ENCODE peak calls at places on chromosomes 6 and 20, in ten cellular contexts. One of them, this sample, is unnamed.

GRCh38 chr20:35660122-35660937 is 4.4 kb downstream of the CPNE1 start:
- DNase-seq in AG04450: no peak
- DNase-seq in lower lobe of right lung: no peak
- DNase-seq in A549: no peak
- DNase-seq in effector memory CD4-positive, alpha-beta T cell: no peak
- DNase-seq in CD4-positive, alpha-beta memory T cell: no peak
- DNase-seq in fibroblast of lung: no peak
- DNase-seq in upper lobe of right lung: no peak
- DNase-seq in neuronal stem cell: no peak
- DNase-seq in mammary epithelial cell: no peak
- DNase-seq in this sample: no peak

GRCh38 chr6:142014515-142014914 is 118.2 kb upstream of the GJE1 start:
- DNase-seq in neuronal stem cell: no peak
- DNase-seq in upper lobe of right lung: no peak
- DNase-seq in mammary epithelial cell: peak
- DNase-seq in lower lobe of right lung: no peak
- DNase-seq in AG04450: peak
- DNase-seq in effector memory CD4-positive, alpha-beta T cell: no peak
- DNase-seq in CD4-positive, alpha-beta memory T cell: no peak
- DNase-seq in A549: peak
- DNase-seq in fibroblast of lung: peak
- DNase-seq in this sample: no peak

GRCh38 chr6:44635486-44635885 is 248.0 kb downstream of the CDC5L start:
- DNase-seq in fibroblast of lung: no peak
- DNase-seq in mammary epithelial cell: no peak
- DNase-seq in CD4-positive, alpha-beta memory T cell: no peak
- DNase-seq in upper lobe of right lung: no peak
- DNase-seq in effector memory CD4-positive, alpha-beta T cell: no peak
- DNase-seq in A549: no peak
- DNase-seq in AG04450: no peak
- DNase-seq in lower lobe of right lung: no peak
- DNase-seq in neuronal stem cell: no peak
- DNase-seq in this sample: no peak

GRCh38 chr6:11798538-11798937 is 19.9 kb upstream of the ADTRP start:
- DNase-seq in fibroblast of lung: no peak
- DNase-seq in effector memory CD4-positive, alpha-beta T cell: no peak
- DNase-seq in neuronal stem cell: no peak
- DNase-seq in A549: no peak
- DNase-seq in lower lobe of right lung: no peak
- DNase-seq in upper lobe of right lung: no peak
- DNase-seq in CD4-positive, alpha-beta memory T cell: no peak
- DNase-seq in AG04450: no peak
- DNase-seq in mammary epithelial cell: no peak
- DNase-seq in this sample: no peak

GRCh38 chr20:6868864-6869263 is 101.4 kb downstream of the BMP2 start:
- DNase-seq in AG04450: no peak
- DNase-seq in A549: no peak
- DNase-seq in lower lobe of right lung: no peak
- DNase-seq in neuronal stem cell: no peak
- DNase-seq in fibroblast of lung: no peak
- DNase-seq in mammary epithelial cell: no peak
- DNase-seq in effector memory CD4-positive, alpha-beta T cell: no peak
- DNase-seq in CD4-positive, alpha-beta memory T cell: no peak
- DNase-seq in upper lobe of right lung: no peak
- DNase-seq in this sample: no peak

GRCh38 chr20:45469336-45470261 is at the start of gene WFDC2:
- DNase-seq in upper lobe of right lung: peak
- DNase-seq in lower lobe of right lung: peak
- DNase-seq in neuronal stem cell: no peak
- DNase-seq in AG04450: no peak
- DNase-seq in A549: no peak
- DNase-seq in fibroblast of lung: no peak
- DNase-seq in mammary epithelial cell: no peak
- DNase-seq in effector memory CD4-positive, alpha-beta T cell: no peak
- DNase-seq in CD4-positive, alpha-beta memory T cell: no peak
- DNase-seq in this sample: no peak

GRCh38 chr6:75524322-75524972 is 30.8 kb upstream of the FILIP1 start:
- DNase-seq in fibroblast of lung: peak
- DNase-seq in AG04450: peak
- DNase-seq in CD4-positive, alpha-beta memory T cell: no peak
- DNase-seq in A549: peak
- DNase-seq in lower lobe of right lung: no peak
- DNase-seq in mammary epithelial cell: no peak
- DNase-seq in neuronal stem cell: no peak
- DNase-seq in effector memory CD4-positive, alpha-beta T cell: no peak
- DNase-seq in upper lobe of right lung: no peak
- DNase-seq in this sample: no peak

GRCh38 chr6:53439556-53439955 is 90.8 kb upstream of the ELOVL5 start:
- DNase-seq in AG04450: no peak
- DNase-seq in A549: no peak
- DNase-seq in fibroblast of lung: peak
- DNase-seq in neuronal stem cell: no peak
- DNase-seq in upper lobe of right lung: no peak
- DNase-seq in CD4-positive, alpha-beta memory T cell: no peak
- DNase-seq in lower lobe of right lung: no peak
- DNase-seq in mammary epithelial cell: no peak
- DNase-seq in effector memory CD4-positive, alpha-beta T cell: no peak
- DNase-seq in this sample: no peak

GRCh38 chr6:14921170-14921569 is 324.7 kb upstream of the JARID2 start:
- DNase-seq in effector memory CD4-positive, alpha-beta T cell: no peak
- DNase-seq in CD4-positive, alpha-beta memory T cell: no peak
- DNase-seq in lower lobe of right lung: peak
- DNase-seq in A549: no peak
- DNase-seq in neuronal stem cell: no peak
- DNase-seq in mammary epithelial cell: no peak
- DNase-seq in fibroblast of lung: peak
- DNase-seq in AG04450: no peak
- DNase-seq in upper lobe of right lung: peak
- DNase-seq in this sample: no peak

GRCh38 chr20:33401042-33401921 is at the start of gene CDK5RAP1:
- DNase-seq in AG04450: peak
- DNase-seq in A549: peak
- DNase-seq in neuronal stem cell: peak
- DNase-seq in lower lobe of right lung: peak
- DNase-seq in effector memory CD4-positive, alpha-beta T cell: peak
- DNase-seq in mammary epithelial cell: peak
- DNase-seq in CD4-positive, alpha-beta memory T cell: peak
- DNase-seq in fibroblast of lung: peak
- DNase-seq in upper lobe of right lung: peak
- DNase-seq in this sample: peak
- H3K27ac ChIP-seq in AG04450: peak
- H3K27ac ChIP-seq in A549: peak
- H3K27ac ChIP-seq in neuronal stem cell: no peak
- H3K27ac ChIP-seq in lower lobe of right lung: peak
- H3K27ac ChIP-seq in effector memory CD4-positive, alpha-beta T cell: peak
- H3K27ac ChIP-seq in mammary epithelial cell: peak
- H3K27ac ChIP-seq in CD4-positive, alpha-beta memory T cell: peak
- H3K27ac ChIP-seq in fibroblast of lung: peak
- H3K27ac ChIP-seq in upper lobe of right lung: peak
- H3K27ac ChIP-seq in this sample: peak

GRCh38 chr6:42979523-42980177 is 669 bp upstream of the PEX6 start:
- DNase-seq in mammary epithelial cell: peak
- DNase-seq in effector memory CD4-positive, alpha-beta T cell: no peak
- DNase-seq in lower lobe of right lung: no peak
- DNase-seq in fibroblast of lung: no peak
- DNase-seq in upper lobe of right lung: no peak
- DNase-seq in AG04450: no peak
- DNase-seq in CD4-positive, alpha-beta memory T cell: no peak
- DNase-seq in A549: peak
- DNase-seq in neuronal stem cell: no peak
- DNase-seq in this sample: peak
- H3K27ac ChIP-seq in mammary epithelial cell: peak
- H3K27ac ChIP-seq in effector memory CD4-positive, alpha-beta T cell: peak
- H3K27ac ChIP-seq in lower lobe of right lung: peak
- H3K27ac ChIP-seq in fibroblast of lung: peak
- H3K27ac ChIP-seq in upper lobe of right lung: peak
- H3K27ac ChIP-seq in AG04450: peak
- H3K27ac ChIP-seq in CD4-positive, alpha-beta memory T cell: peak
- H3K27ac ChIP-seq in A549: peak
- H3K27ac ChIP-seq in neuronal stem cell: no peak
- H3K27ac ChIP-seq in this sample: peak

DNA sequence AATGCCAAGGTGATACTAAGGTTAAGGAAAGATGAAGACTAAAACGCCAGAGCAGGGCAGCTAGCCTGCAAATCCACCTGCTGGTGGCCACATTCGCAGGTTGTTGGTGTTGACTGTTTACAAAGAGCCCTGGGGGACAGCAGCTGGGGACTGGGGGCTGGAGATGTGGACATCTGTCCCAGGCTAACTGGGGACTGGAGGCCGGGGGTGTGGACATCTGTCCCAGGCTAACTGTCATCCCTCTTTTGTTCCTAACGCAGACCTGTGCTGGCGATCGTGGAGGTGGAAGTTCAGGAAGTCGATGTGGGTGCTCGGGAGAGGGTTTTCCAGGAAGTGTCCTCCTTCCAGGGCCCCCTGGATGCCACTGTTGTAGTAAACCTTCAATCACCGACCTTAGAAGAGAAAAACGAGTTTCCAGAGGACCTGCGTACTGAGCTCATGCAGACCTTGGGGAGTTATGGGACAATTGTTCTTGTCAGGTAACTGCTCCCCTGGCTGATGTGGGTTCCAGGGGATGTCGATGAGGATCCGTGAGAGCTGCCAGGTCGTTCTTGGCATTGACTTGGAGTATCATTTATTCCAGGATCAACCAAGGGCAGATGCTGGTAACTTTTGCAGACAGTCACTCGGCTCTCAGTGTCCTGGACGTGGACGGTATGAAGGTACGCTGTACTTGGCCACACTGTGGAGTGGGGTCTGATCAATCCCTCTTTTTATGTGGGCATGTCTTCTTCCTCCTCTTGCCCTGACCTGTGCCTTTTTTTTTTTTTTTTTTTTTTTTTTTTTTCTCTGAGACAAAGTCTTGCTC is 87.0 kb downstream of the SERAC1 start:
- DNase-seq in A549: no peak
- DNase-seq in upper lobe of right lung: no peak
- DNase-seq in AG04450: no peak
- DNase-seq in mammary epithelial cell: no peak
- DNase-seq in effector memory CD4-positive, alpha-beta T cell: no peak
- DNase-seq in neuronal stem cell: no peak
- DNase-seq in fibroblast of lung: no peak
- DNase-seq in CD4-positive, alpha-beta memory T cell: no peak
- DNase-seq in lower lobe of right lung: no peak
- DNase-seq in this sample: no peak
- H3K27ac ChIP-seq in A549: no peak
- H3K27ac ChIP-seq in upper lobe of right lung: no peak
- H3K27ac ChIP-seq in AG04450: no peak
- H3K27ac ChIP-seq in mammary epithelial cell: no peak
- H3K27ac ChIP-seq in effector memory CD4-positive, alpha-beta T cell: no peak
- H3K27ac ChIP-seq in neuronal stem cell: no peak
- H3K27ac ChIP-seq in fibroblast of lung: no peak
- H3K27ac ChIP-seq in CD4-positive, alpha-beta memory T cell: no peak
- H3K27ac ChIP-seq in lower lobe of right lung: no peak
- H3K27ac ChIP-seq in this sample: no peak

DNA sequence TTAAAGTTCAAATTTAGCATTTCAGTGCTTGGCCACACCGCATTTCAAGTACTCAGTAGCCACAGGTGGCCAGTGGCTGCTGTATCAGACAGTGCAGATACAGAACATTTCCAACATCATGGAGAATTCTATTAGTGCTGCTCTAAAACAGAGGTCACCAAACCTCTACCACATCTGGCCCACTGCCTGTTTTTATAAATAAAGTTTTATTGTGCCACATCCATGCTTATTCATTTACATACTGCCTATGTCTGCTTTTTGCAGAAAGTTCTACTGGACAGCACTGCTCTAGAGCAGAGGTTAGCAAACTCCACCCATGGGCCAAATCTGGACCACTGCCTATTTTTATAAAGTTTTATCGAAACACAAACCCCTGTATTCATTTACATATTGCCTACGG is 3.7 kb upstream of the PTPRT start:
- DNase-seq in effector memory CD4-positive, alpha-beta T cell: no peak
- DNase-seq in fibroblast of lung: no peak
- DNase-seq in lower lobe of right lung: no peak
- DNase-seq in A549: no peak
- DNase-seq in mammary epithelial cell: no peak
- DNase-seq in neuronal stem cell: no peak
- DNase-seq in AG04450: no peak
- DNase-seq in CD4-positive, alpha-beta memory T cell: no peak
- DNase-seq in upper lobe of right lung: no peak
- DNase-seq in this sample: no peak
- H3K27ac ChIP-seq in effector memory CD4-positive, alpha-beta T cell: no peak
- H3K27ac ChIP-seq in fibroblast of lung: no peak
- H3K27ac ChIP-seq in lower lobe of right lung: no peak
- H3K27ac ChIP-seq in A549: no peak
- H3K27ac ChIP-seq in mammary epithelial cell: no peak
- H3K27ac ChIP-seq in neuronal stem cell: no peak
- H3K27ac ChIP-seq in AG04450: no peak
- H3K27ac ChIP-seq in CD4-positive, alpha-beta memory T cell: no peak
- H3K27ac ChIP-seq in upper lobe of right lung: no peak
- H3K27ac ChIP-seq in this sample: no peak

GRCh38 chr20:59125909-59126308 is 37.7 kb upstream of the ZNF831 start:
- DNase-seq in upper lobe of right lung: no peak
- DNase-seq in neuronal stem cell: no peak
- DNase-seq in A549: no peak
- DNase-seq in fibroblast of lung: no peak
- DNase-seq in CD4-positive, alpha-beta memory T cell: no peak
- DNase-seq in AG04450: no peak
- DNase-seq in effector memory CD4-positive, alpha-beta T cell: no peak
- DNase-seq in lower lobe of right lung: no peak
- DNase-seq in mammary epithelial cell: no peak
- DNase-seq in this sample: no peak

GRCh38 chr20:59135093-59135492 is 28.5 kb upstream of the ZNF831 start:
- DNase-seq in CD4-positive, alpha-beta memory T cell: no peak
- DNase-seq in A549: no peak
- DNase-seq in mammary epithelial cell: peak
- DNase-seq in AG04450: no peak
- DNase-seq in neuronal stem cell: no peak
- DNase-seq in effector memory CD4-positive, alpha-beta T cell: no peak
- DNase-seq in fibroblast of lung: no peak
- DNase-seq in upper lobe of right lung: no peak
- DNase-seq in lower lobe of right lung: no peak
- DNase-seq in this sample: no peak

GRCh38 chr20:59136027-59136426 is 27.6 kb upstream of the ZNF831 start:
- DNase-seq in mammary epithelial cell: no peak
- DNase-seq in effector memory CD4-positive, alpha-beta T cell: no peak
- DNase-seq in AG04450: no peak
- DNase-seq in A549: no peak
- DNase-seq in lower lobe of right lung: no peak
- DNase-seq in upper lobe of right lung: no peak
- DNase-seq in neuronal stem cell: no peak
- DNase-seq in CD4-positive, alpha-beta memory T cell: no peak
- DNase-seq in fibroblast of lung: no peak
- DNase-seq in this sample: no peak

GRCh38 chr20:59134182-59134581 is 29.4 kb upstream of the ZNF831 start:
- DNase-seq in upper lobe of right lung: peak
- DNase-seq in lower lobe of right lung: no peak
- DNase-seq in AG04450: no peak
- DNase-seq in CD4-positive, alpha-beta memory T cell: no peak
- DNase-seq in effector memory CD4-positive, alpha-beta T cell: no peak
- DNase-seq in neuronal stem cell: no peak
- DNase-seq in A549: no peak
- DNase-seq in fibroblast of lung: no peak
- DNase-seq in mammary epithelial cell: no peak
- DNase-seq in this sample: no peak

GRCh38 chr20:59131541-59132285 is 31.9 kb upstream of the ZNF831 start:
- DNase-seq in CD4-positive, alpha-beta memory T cell: no peak
- DNase-seq in AG04450: no peak
- DNase-seq in fibroblast of lung: no peak
- DNase-seq in effector memory CD4-positive, alpha-beta T cell: no peak
- DNase-seq in lower lobe of right lung: no peak
- DNase-seq in upper lobe of right lung: no peak
- DNase-seq in mammary epithelial cell: no peak
- DNase-seq in neuronal stem cell: no peak
- DNase-seq in A549: no peak
- DNase-seq in this sample: no peak
- H3K27ac ChIP-seq in CD4-positive, alpha-beta memory T cell: no peak
- H3K27ac ChIP-seq in AG04450: no peak
- H3K27ac ChIP-seq in fibroblast of lung: no peak
- H3K27ac ChIP-seq in effector memory CD4-positive, alpha-beta T cell: no peak
- H3K27ac ChIP-seq in lower lobe of right lung: no peak
- H3K27ac ChIP-seq in upper lobe of right lung: no peak
- H3K27ac ChIP-seq in mammary epithelial cell: no peak
- H3K27ac ChIP-seq in neuronal stem cell: no peak
- H3K27ac ChIP-seq in A549: no peak
- H3K27ac ChIP-seq in this sample: peak

GRCh38 chr6:36848658-36849441 is 9.6 kb upstream of the CPNE5 start:
- DNase-seq in effector memory CD4-positive, alpha-beta T cell: no peak
- DNase-seq in CD4-positive, alpha-beta memory T cell: no peak
- DNase-seq in lower lobe of right lung: peak
- DNase-seq in A549: no peak
- DNase-seq in neuronal stem cell: peak
- DNase-seq in fibroblast of lung: no peak
- DNase-seq in mammary epithelial cell: peak
- DNase-seq in upper lobe of right lung: peak
- DNase-seq in AG04450: no peak
- DNase-seq in this sample: no peak
- H3K27ac ChIP-seq in effector memory CD4-positive, alpha-beta T cell: no peak
- H3K27ac ChIP-seq in CD4-positive, alpha-beta memory T cell: no peak
- H3K27ac ChIP-seq in lower lobe of right lung: peak
- H3K27ac ChIP-seq in A549: no peak
- H3K27ac ChIP-seq in neuronal stem cell: no peak
- H3K27ac ChIP-seq in fibroblast of lung: no peak
- H3K27ac ChIP-seq in mammary epithelial cell: no peak
- H3K27ac ChIP-seq in upper lobe of right lung: no peak
- H3K27ac ChIP-seq in AG04450: peak
- H3K27ac ChIP-seq in this sample: no peak

This sample was measured in substantia nigra.